ENCODE peak calls at places on chromosomes 13 and 19, in four cellular contexts. B is activated naive CD8-positive, alpha-beta T cell treated with anti-CD3 and anti-CD28 coated beads for 36 hours; U is dorsolateral prefrontal cortex; O is hepatic stellate cell. M is an unnamed sample.

GRCh38 chr13:46992383-46992952 is 95.6 kb upstream of the HTR2A start:
- DNase-seq in B (no peak), U (no peak), O (peak), M (no peak)

GRCh38 chr13:60679928-60680693 is 283.1 kb downstream of the TDRD3 start:
- DNase-seq in B (no peak), U (no peak), O (no peak), M (no peak)

GRCh38 chr13:24187185-24187584 is 26.7 kb downstream of the SPATA13 start:
- DNase-seq in B (no peak), U (no peak), O (no peak), M (no peak)

GRCh38 chr13:47114030-47114429 is 217.2 kb upstream of the HTR2A start:
- DNase-seq in B (no peak), U (no peak), O (peak), M (no peak)

GRCh38 chr19:572891-573825 is 762 bp downstream of the BSG start:
- DNase-seq in B (no peak), U (no peak), O (peak), M (peak)

GRCh38 chr19:13784731-13785452 is 10.4 kb upstream of the ZSWIM4 start:
- DNase-seq in B (peak), U (peak), O (peak), M (peak)

GRCh38 chr13:61410669-61411297 is 4.9 kb downstream of the PCDH20 start:
- DNase-seq in B (no peak), U (no peak), O (no peak), M (no peak)

GRCh38 chr19:7294571-7295212 is 478 bp upstream of the INSR start:
- DNase-seq in B (peak), U (peak), O (peak), M (peak)

GRCh38 chr19:7676854-7677253 is at the start of gene MCEMP1:
- DNase-seq in B (no peak), U (no peak), O (no peak), M (no peak)

GRCh38 chr13:42561752-42562467 is 12.0 kb upstream of the TNFSF11 start:
- DNase-seq in B (no peak), U (no peak), O (no peak), M (no peak)

GRCh38 chr19:2494447-2495129 is 18.7 kb downstream of the GADD45B start:
- DNase-seq in B (peak), U (peak), O (peak), M (peak)

GRCh38 chr13:24834902-24835510 is 71.0 kb downstream of the RNF17 start:
- DNase-seq in B (no peak), U (no peak), O (no peak), M (no peak)

GRCh38 chr19:28130066-28130511 is 1082.9 kb downstream of the UQCRFS1 start:
- DNase-seq in B (no peak), U (no peak), O (no peak), M (no peak)

GRCh38 chr13:32178763-32179162 is 136.4 kb downstream of the ZAR1L start:
- DNase-seq in B (no peak), U (no peak), O (no peak), M (no peak)

GRCh38 chr19:3275068-3275582 is 50.7 kb downstream of the CELF5 start:
- DNase-seq in B (peak), U (no peak), O (no peak), M (no peak)

GRCh38 chr19:43101950-43102349 is 19.4 kb upstream of the PSG2 start:
- DNase-seq in B (no peak), U (no peak), O (no peak), M (no peak)

GRCh38 chr19:45323671-45324081 is 1.0 kb upstream of the CKM start:
- DNase-seq in B (no peak), U (no peak), O (no peak), M (no peak)

GRCh38 chr19:51511353-51511752 is 9.8 kb upstream of the SIGLEC12 start:
- DNase-seq in B (peak), U (no peak), O (peak), M (no peak)

GRCh38 chr19:13935765-13936486 is 2.3 kb downstream of the PODNL1 start:
- DNase-seq in B (no peak), U (no peak), O (no peak), M (no peak)

GRCh38 chr13:26485288-26485687 is 72.2 kb upstream of the WASF3 start:
- DNase-seq in B (no peak), U (no peak), O (no peak), M (no peak)

GRCh38 chr19:29673451-29674371 is 8.4 kb downstream of the PLEKHF1 start:
- DNase-seq in B (no peak), U (peak), O (no peak), M (no peak)

GRCh38 chr13:27621116-27621365 is 651 bp upstream of the POLR1D start:
- DNase-seq in B (no peak), U (no peak), O (no peak), M (no peak)

GRCh38 chr13:20161275-20161950 is 561 bp upstream of the GJA3 start:
- DNase-seq in B (peak), U (no peak), O (no peak), M (no peak)

GRCh38 chr13:113547248-113547971 is 37.1 kb upstream of the TFDP1 start:
- DNase-seq in B (no peak), U (peak), O (no peak), M (peak)

GRCh38 chr19:38990949-38991697 is 15.6 kb upstream of the FBXO17 start:
- DNase-seq in B (no peak), U (no peak), O (no peak), M (no peak)

GRCh38 chr13:31110617-31111016 is 51.1 kb downstream of the HSPH1 start:
- DNase-seq in B (no peak), U (no peak), O (no peak), M (no peak)

GRCh38 chr19:51098366-51099069 is 9.7 kb downstream of the CTU1 start:
- DNase-seq in B (peak), U (no peak), O (no peak), M (no peak)

GRCh38 chr13:32445461-32445860 is 17.5 kb upstream of the N4BP2L1 start:
- DNase-seq in B (no peak), U (no peak), O (no peak), M (no peak)

GRCh38 chr19:13146763-13147563 is 3.2 kb downstream of the STX10 start:
- DNase-seq in B (no peak), U (no peak), O (no peak), M (no peak)

GRCh38 chr19:47350599-47350998 is 1.5 kb downstream of the DHX34 start:
- DNase-seq in B (no peak), U (no peak), O (no peak), M (no peak)

GRCh38 chr19:17719730-17720486 is 628 bp downstream of the MAP1S start:
- DNase-seq in B (peak), U (peak), O (no peak), M (no peak)

GRCh38 chr13:32278456-32278855 is 36.7 kb downstream of the ZAR1L start:
- DNase-seq in B (no peak), U (no peak), O (peak), M (no peak)

GRCh38 chr19:35437152-35437951 is 10.7 kb upstream of the FFAR2 start:
- DNase-seq in B (no peak), U (no peak), O (no peak), M (no peak)

GRCh38 chr13:73065665-73066350 is 7.0 kb downstream of the KLF5 start:
- DNase-seq in B (no peak), U (no peak), O (no peak), M (no peak)

GRCh38 chr13:97261254-97262015 is 39.3 kb downstream of the MBNL2 start:
- DNase-seq in B (no peak), U (no peak), O (no peak), M (peak)

GRCh38 chr19:40690699-40691420 is 409 bp upstream of the NUMBL start:
- DNase-seq in B (peak), U (peak), O (peak), M (peak)

GRCh38 chr13:100645382-100645781 is 29.2 kb downstream of the TMTC4 start:
- DNase-seq in B (no peak), U (no peak), O (no peak), M (no peak)

GRCh38 chr19:18904334-18905057 is 8.5 kb upstream of the CERS1 start:
- DNase-seq in B (no peak), U (peak), O (no peak), M (peak)

GRCh38 chr19:54364775-54365257 is at the start of gene LAIR1:
- DNase-seq in B (peak), U (no peak), O (no peak), M (no peak)

M was measured in left lobe of liver.